ENCODE peak calls at places on chromosomes 1 and 21, in nine cellular contexts. V is epithelial cell of esophagus, W is fibroblast of mammary gland, U is osteoblast, H is fibroblast of the aortic adventitia, K is fibroblast of lung, N is transverse colon, A is K562, M is mucosa of descending colon. R is an unnamed sample.

GRCh38 chr21:35291034-35291433 is 241.9 kb upstream of the RUNX1 start:
- DNase-seq in V (no peak), W (no peak), U (no peak), H (no peak), K (no peak), N (no peak), A (no peak), M (no peak), R (no peak)

GRCh38 chr1:58949551-58950220 is 165.8 kb upstream of the JUN start:
- DNase-seq in V (no peak), W (no peak), U (no peak), H (no peak), K (no peak), N (no peak), A (no peak), M (no peak), R (no peak)

GRCh38 chr1:162605225-162605927 is 26.9 kb upstream of the DDR2 start:
- DNase-seq in V (peak), W (peak), U (peak), H (peak), K (peak), N (no peak), A (no peak), M (no peak), R (peak)

GRCh38 chr1:160954158-160955104 is at the start of gene ITLN2:
- DNase-seq in V (peak), W (peak), U (peak), H (peak), K (no peak), N (peak), A (peak), M (peak), R (peak)

GRCh38 chr21:39051561-39051949 is 131.7 kb downstream of the PSMG1 start:
- DNase-seq in V (peak), W (peak), U (peak), H (peak), K (no peak), N (no peak), A (no peak), M (no peak), R (no peak)

GRCh38 chr1:2193514-2194251 is 889 bp downstream of the FAAP20 start:
- DNase-seq in V (no peak), W (no peak), U (peak), H (no peak), K (no peak), N (no peak), A (no peak), M (no peak), R (no peak)

GRCh38 chr1:51669191-51669590 is 52.3 kb downstream of the OSBPL9 start:
- DNase-seq in V (no peak), W (no peak), U (no peak), H (no peak), K (no peak), N (no peak), A (no peak), M (no peak), R (no peak)

GRCh38 chr1:218377143-218377660 is 32.1 kb downstream of the TGFB2 start:
- DNase-seq in V (peak), W (peak), U (peak), H (peak), K (peak), N (no peak), A (peak), M (no peak), R (peak)

GRCh38 chr1:225767591-225768540 is 9.8 kb upstream of the SRP9 start:
- DNase-seq in V (peak), W (peak), U (peak), H (peak), K (peak), N (peak), A (no peak), M (peak), R (no peak)

GRCh38 chr21:44003307-44003966 is 8.7 kb upstream of the TRAPPC10 start:
- DNase-seq in V (no peak), W (no peak), U (peak), H (no peak), K (no peak), N (no peak), A (no peak), M (no peak), R (no peak)

GRCh38 chr1:30718636-30719405 is 4.6 kb downstream of the MATN1 start:
- DNase-seq in V (peak), W (peak), U (peak), H (peak), K (peak), N (peak), A (no peak), M (peak), R (peak)

GRCh38 chr1:116710326-116711060 is 43.0 kb upstream of the IGSF3 start:
- DNase-seq in V (peak), W (no peak), U (peak), H (peak), K (no peak), N (no peak), A (no peak), M (no peak), R (no peak)

GRCh38 chr1:16122916-16123315 is 33.0 kb downstream of the EPHA2 start:
- DNase-seq in V (peak), W (peak), U (peak), H (peak), K (peak), N (no peak), A (no peak), M (no peak), R (peak)

GRCh38 chr1:14011132-14011531 is 311.1 kb downstream of the PRDM2 start:
- DNase-seq in V (no peak), W (no peak), U (no peak), H (no peak), K (no peak), N (no peak), A (no peak), M (no peak), R (no peak)

GRCh38 chr1:156119503-156120209 is 5.1 kb downstream of the LMNA start:
- DNase-seq in V (peak), W (peak), U (no peak), H (peak), K (peak), N (peak), A (peak), M (peak), R (no peak)

GRCh38 chr1:231062500-231063270 is 22.6 kb upstream of the FAM89A start:
- DNase-seq in V (no peak), W (no peak), U (no peak), H (peak), K (peak), N (no peak), A (no peak), M (no peak), R (no peak)

GRCh38 chr1:43912607-43913006 is 21.0 kb upstream of the ARTN start:
- DNase-seq in V (peak), W (no peak), U (no peak), H (peak), K (peak), N (peak), A (no peak), M (no peak), R (peak)

GRCh38 chr1:34781071-34781843 is at the start of gene GJB3:
- DNase-seq in V (peak), W (no peak), U (peak), H (no peak), K (no peak), N (peak), A (peak), M (peak), R (no peak)

GRCh38 chr1:244256086-244256485 is 195.6 kb downstream of the ADSS2 start:
- DNase-seq in V (no peak), W (no peak), U (no peak), H (no peak), K (no peak), N (no peak), A (no peak), M (no peak), R (no peak)
- H3K4me3 ChIP-seq in V (no peak), W (no peak), U (no peak), H (no peak), K (no peak), N (no peak), A (no peak), M (no peak), R (no peak)

DNA sequence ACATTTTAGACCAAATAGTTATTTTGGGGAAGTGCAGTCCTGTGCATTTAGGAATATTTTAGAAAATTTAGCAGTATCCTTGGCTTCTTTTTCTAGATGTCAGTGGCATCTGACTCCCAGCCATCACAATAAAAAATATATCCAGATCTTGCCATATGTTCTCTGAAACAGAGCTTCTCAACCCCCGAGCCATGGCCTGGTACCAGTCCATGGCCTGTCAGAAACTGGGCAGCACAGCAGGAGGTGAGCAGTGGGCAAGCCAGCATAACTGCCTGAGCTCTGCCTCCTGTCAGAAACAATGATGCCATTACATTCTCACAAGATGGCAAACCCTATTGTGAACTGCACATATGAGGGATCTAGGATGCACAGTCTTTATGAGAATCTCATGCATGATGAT is 480.0 kb downstream of the LRRIQ3 start:
- DNase-seq in V (no peak), W (no peak), U (no peak), H (no peak), K (no peak), N (no peak), A (no peak), M (no peak), R (no peak)
- TF ChIP-seq CTCF in V (no peak), W (no peak), U (no peak), H (no peak), K (no peak), N (no peak), A (no peak), M (no peak), R (no peak)

GRCh38 chr1:199018471-199019135 is 379.8 kb downstream of the PTPRC start:
- DNase-seq in V (no peak), W (no peak), U (no peak), H (no peak), K (no peak), N (no peak), A (no peak), M (no peak), R (no peak)
- H3K4me3 ChIP-seq in V (no peak), W (no peak), U (no peak), H (no peak), K (no peak), N (no peak), A (no peak), M (no peak), R (no peak)

GRCh38 chr1:26608895-26609294 is 79.3 kb downstream of the RPS6KA1 start:
- DNase-seq in V (no peak), W (peak), U (no peak), H (peak), K (peak), N (no peak), A (no peak), M (no peak), R (peak)
- TF ChIP-seq CTCF in V (no peak), W (no peak), U (peak), H (no peak), K (no peak), N (no peak), A (peak), M (no peak), R (no peak)

DNA sequence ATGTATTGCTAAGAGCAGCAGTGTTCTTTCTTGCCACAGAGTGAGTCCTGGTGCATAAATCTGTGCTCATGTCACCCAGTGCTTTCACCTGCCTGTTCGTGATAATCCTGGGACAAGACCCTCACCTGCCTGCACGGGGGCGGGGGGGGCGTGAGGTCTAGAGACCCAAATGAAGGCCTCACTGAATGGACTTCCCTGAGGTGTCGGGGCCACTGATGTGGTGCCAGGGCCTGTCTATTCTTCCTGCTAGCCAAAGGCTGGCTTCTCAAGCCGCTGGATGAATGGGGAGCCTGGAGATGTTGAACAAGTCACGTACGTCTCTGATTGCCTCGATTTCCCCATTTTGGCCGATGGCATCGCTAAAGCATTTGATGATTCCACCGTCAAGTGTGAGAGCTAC is 118.8 kb upstream of the IRF2BP2 start:
- DNase-seq in V (no peak), W (no peak), U (no peak), H (no peak), K (no peak), N (no peak), A (no peak), M (no peak), R (no peak)
- H3K4me3 ChIP-seq in V (no peak), W (no peak), U (no peak), H (no peak), K (no peak), N (no peak), A (no peak), M (no peak), R (no peak)

GRCh38 chr1:190615818-190616217 is 138.2 kb upstream of the BRINP3 start:
- DNase-seq in V (no peak), W (no peak), U (no peak), H (no peak), K (no peak), N (no peak), A (no peak), M (no peak), R (no peak)
- TF ChIP-seq CTCF in V (no peak), W (no peak), U (no peak), H (no peak), K (no peak), N (no peak), A (no peak), M (no peak), R (no peak)

DNA sequence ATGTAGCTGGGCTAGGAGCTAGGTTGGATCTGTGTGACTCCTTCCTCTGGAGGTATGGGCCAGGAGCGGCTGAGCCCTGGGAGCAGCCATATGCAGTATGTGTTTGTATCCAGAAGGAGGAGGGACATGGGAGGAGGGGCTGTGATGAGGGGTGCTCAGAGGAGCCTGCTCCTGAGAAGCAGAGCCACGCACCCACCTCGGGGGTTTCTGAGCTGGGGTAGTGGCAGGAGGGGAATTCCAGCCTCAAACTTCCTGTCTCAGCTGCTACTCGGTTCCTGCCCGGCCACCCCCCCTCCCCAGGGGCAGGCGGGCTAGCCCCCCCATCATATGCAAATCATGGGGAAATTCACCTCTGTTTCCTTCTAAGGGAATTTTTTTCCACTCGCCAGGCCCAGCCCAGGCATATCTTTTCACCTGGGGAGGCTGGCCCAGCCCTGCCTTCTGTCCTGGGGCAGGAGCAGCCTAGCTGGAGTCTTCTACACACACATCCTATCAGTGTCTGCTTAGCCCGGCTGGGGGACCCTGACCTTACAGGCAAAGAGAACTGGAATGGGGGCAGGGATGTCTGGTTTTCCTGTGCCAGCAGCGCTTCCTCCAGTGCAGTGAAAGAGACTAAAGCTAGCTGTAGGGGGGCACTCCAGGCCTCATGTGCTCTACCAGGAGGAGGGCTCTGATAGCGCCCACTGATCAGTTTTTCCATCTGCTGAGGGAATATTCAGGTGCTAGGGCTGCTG is 3.0 kb downstream of the ZC3H12A start:
- DNase-seq in V (peak), W (peak), U (peak), H (peak), K (no peak), N (peak), A (no peak), M (peak), R (peak)
- H3K4me3 ChIP-seq in V (peak), W (peak), U (peak), H (peak), K (peak), N (peak), A (peak), M (no peak), R (no peak)

GRCh38 chr21:45629046-45629981 is 14.2 kb upstream of the PCBP3 start:
- DNase-seq in V (no peak), W (no peak), U (peak), H (no peak), K (no peak), N (no peak), A (no peak), M (no peak), R (no peak)
- TF ChIP-seq CTCF in V (no peak), W (no peak), U (no peak), H (no peak), K (no peak), N (no peak), A (no peak), M (no peak), R (no peak)